ENCODE peak calls at places on chromosome 21, in six cellular contexts. R is endothelial cell, G is adrenal gland, E is lung, O is AG09309, D is fibroblast of mammary gland. L is an unnamed sample.

GRCh38 chr21:46051379-46051770 is 46.5 kb upstream of the COL6A2 start:
- DNase-seq in D (no peak), G (no peak), E (no peak), R (no peak), O (no peak), L (no peak)

GRCh38 chr21:16426936-16427335 is 697.2 kb downstream of the USP25 start:
- DNase-seq in D (no peak), R (no peak), G (no peak), O (no peak), E (no peak), L (no peak)

GRCh38 chr21:45562965-45563364 is 20.7 kb upstream of the SLC19A1 start:
- DNase-seq in R (no peak), G (no peak), D (no peak), O (no peak), E (no peak), L (no peak)

GRCh38 chr21:37562920-37563640 is 196.5 kb downstream of the DYRK1A start:
- DNase-seq in G (peak), O (no peak), E (no peak), R (peak), D (peak), L (no peak)

GRCh38 chr21:38669186-38669585 is 136.5 kb upstream of the ETS2 start:
- DNase-seq in R (peak), O (no peak), E (no peak), D (peak), G (no peak), L (no peak)

GRCh38 chr21:14384453-14384852 is 1.5 kb upstream of the HSPA13 start:
- DNase-seq in O (no peak), E (no peak), R (no peak), D (no peak), G (no peak), L (no peak)

GRCh38 chr21:40846057-40846456 is 901 bp downstream of the DSCAM start:
- DNase-seq in E (no peak), R (no peak), D (no peak), O (no peak), G (no peak), L (no peak)

GRCh38 chr21:45324430-45325205 is 36.9 kb upstream of the POFUT2 start:
- DNase-seq in R (no peak), E (no peak), O (no peak), D (no peak), G (peak), L (no peak)

GRCh38 chr21:39182484-39183271 is 573 bp downstream of the PSMG1 start:
- DNase-seq in E (no peak), R (peak), D (no peak), G (peak), O (no peak), L (peak)

GRCh38 chr21:41932191-41932575 is 21.6 kb downstream of the C2CD2 start:
- DNase-seq in D (peak), G (peak), R (no peak), E (no peak), O (peak), L (no peak)

GRCh38 chr21:41929248-41929647 is 24.6 kb downstream of the C2CD2 start:
- DNase-seq in G (peak), E (no peak), R (no peak), O (no peak), D (no peak), L (no peak)

GRCh38 chr21:41932576-41933258 is 21.1 kb downstream of the C2CD2 start:
- DNase-seq in O (no peak), R (no peak), D (peak), G (peak), E (no peak), L (no peak)

GRCh38 chr21:41931041-41931451 is 22.8 kb downstream of the C2CD2 start:
- DNase-seq in O (no peak), E (no peak), R (no peak), G (peak), D (no peak), L (no peak)

DNA sequence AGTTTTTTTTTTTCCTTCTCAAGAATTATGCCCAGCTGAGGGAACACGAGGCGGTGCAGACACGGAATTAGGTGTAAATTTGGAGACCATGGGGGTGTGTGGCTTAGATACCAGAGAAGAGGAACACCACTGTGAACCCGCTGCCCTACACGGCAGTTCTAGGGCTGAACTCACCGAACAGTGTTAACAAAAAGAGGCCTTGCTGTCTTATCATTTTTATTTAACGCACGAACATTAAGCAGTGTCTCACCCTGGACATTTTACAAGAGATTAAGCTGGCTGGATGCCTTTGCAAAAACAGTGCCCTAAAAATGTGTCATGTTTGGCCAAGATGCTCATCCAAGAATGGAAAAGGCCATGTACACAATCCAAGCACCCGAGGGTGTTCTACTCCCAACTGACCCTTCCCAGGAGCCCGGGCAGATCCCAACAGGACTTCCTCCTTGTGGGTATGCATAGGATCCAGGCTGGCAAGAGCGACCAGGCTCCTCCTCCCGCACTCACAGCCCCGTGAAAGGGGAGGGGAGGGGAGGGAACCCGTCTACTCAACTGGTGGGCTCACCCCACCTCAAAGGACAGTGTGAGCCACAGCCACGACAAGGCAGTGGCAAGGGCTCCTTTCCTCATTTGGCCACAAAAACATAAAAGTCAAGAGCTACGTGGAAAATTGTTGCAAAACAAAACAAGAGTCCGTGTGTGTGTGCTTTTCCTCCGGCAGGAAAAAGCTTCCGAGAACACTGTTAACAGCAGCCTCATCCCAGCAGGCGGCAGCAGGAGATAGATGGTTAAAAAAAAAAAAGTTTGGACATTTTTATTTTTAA is 20.3 kb downstream of the C2CD2 start:
- DNase-seq in R (no peak), O (no peak), E (no peak), D (peak), G (peak), L (no peak)
- TF ChIP-seq CTCF in R (no peak), O (no peak), E (no peak), D (peak), G (no peak), L (no peak)

GRCh38 chr21:34923202-34923601 is 125.9 kb downstream of the RUNX1 start:
- DNase-seq in R (no peak), E (no peak), D (no peak), O (no peak), G (no peak), L (no peak)

GRCh38 chr21:34921151-34921550 is 128.0 kb downstream of the RUNX1 start:
- DNase-seq in R (no peak), D (no peak), O (no peak), E (no peak), G (no peak), L (no peak)

GRCh38 chr21:34924194-34924593 is 124.9 kb downstream of the RUNX1 start:
- DNase-seq in D (no peak), R (no peak), E (no peak), G (no peak), O (no peak), L (no peak)

GRCh38 chr21:34923626-34924025 is 125.5 kb downstream of the RUNX1 start:
- DNase-seq in E (no peak), G (no peak), R (no peak), D (no peak), O (no peak), L (no peak)

GRCh38 chr21:34922487-34922886 is 126.6 kb downstream of the RUNX1 start:
- DNase-seq in O (no peak), D (no peak), E (no peak), G (no peak), R (no peak), L (no peak)
- TF ChIP-seq CTCF in O (no peak), D (no peak), E (no peak), G (no peak), R (no peak), L (no peak)

GRCh38 chr21:42107881-42108553 is 36.9 kb downstream of the UMODL1 start:
- DNase-seq in E (peak), R (peak), D (peak), G (peak), O (no peak), L (peak)
- TF ChIP-seq CTCF in E (peak), R (peak), D (peak), G (peak), O (peak), L (peak)

DNA sequence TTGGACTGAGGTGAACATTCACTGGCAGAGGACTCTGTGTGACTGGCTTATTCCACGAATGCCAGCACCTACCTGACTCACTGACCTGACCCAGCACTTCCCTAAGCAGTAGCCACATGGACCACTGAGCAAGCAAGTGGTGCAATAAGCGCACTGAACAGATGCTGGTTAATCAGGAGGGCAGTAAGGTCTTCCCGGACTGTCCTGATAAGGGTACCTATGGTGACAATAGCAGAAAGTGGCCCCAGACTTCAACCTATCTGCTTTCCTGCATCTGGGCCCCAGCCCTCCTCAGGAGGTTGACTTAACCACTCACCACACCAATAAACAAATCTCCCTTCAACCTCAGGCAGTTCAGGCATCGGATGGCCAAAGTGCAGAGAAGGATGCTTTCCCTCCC is 65.7 kb downstream of the SETD4 start:
- DNase-seq in O (no peak), D (no peak), G (no peak), R (no peak), E (no peak), L (no peak)
- TF ChIP-seq CTCF in O (no peak), D (no peak), G (no peak), R (no peak), E (no peak), L (no peak)

DNA sequence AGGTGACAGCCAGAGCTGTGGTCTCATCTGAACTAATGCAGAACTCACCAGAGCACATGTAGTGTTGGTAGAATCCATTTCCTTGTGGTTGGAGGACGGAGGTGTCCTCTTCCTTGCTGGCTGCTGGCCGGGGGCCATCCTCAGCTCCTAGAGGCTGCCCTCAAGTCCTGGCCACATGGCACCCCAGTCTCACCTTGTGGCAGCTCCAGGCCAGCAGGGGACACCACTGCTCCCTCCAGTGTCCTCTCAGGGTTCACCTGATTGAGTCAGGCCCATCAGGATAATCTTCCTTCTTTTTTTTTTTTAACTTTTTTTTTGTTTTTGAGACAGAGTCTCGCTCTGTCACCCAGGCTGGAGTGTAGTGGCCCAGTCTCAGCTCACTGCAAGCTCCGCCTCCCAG is 2.9 kb downstream of the KCNE1 start:
- DNase-seq in R (no peak), G (no peak), D (no peak), E (no peak), O (no peak), L (no peak)
- TF ChIP-seq CTCF in R (no peak), G (no peak), D (peak), E (no peak), O (peak), L (peak)

GRCh38 chr21:29777155-29777554 is 162.6 kb downstream of the GRIK1 start:
- DNase-seq in R (no peak), O (no peak), G (no peak), E (no peak), D (no peak), L (no peak)
- TF ChIP-seq CTCF in R (no peak), O (no peak), G (no peak), E (no peak), D (no peak), L (no peak)

GRCh38 chr21:35603471-35603870 is 456.9 kb downstream of the SETD4 start:
- DNase-seq in D (no peak), G (no peak), R (no peak), O (no peak), E (no peak), L (no peak)

GRCh38 chr21:35609263-35609662 is 451.1 kb downstream of the SETD4 start:
- DNase-seq in D (no peak), G (no peak), R (no peak), O (no peak), E (no peak), L (no peak)

GRCh38 chr21:35606136-35606535 is 454.2 kb downstream of the SETD4 start:
- DNase-seq in D (no peak), E (no peak), R (no peak), O (no peak), G (no peak), L (no peak)

GRCh38 chr21:35606578-35606977 is 453.7 kb downstream of the SETD4 start:
- DNase-seq in G (no peak), O (no peak), E (no peak), D (peak), R (no peak), L (no peak)

GRCh38 chr21:35607406-35607805 is 452.9 kb downstream of the SETD4 start:
- DNase-seq in O (no peak), E (no peak), R (no peak), D (no peak), G (no peak), L (no peak)
- TF ChIP-seq CTCF in O (no peak), E (no peak), R (no peak), D (no peak), G (no peak), L (no peak)

DNA sequence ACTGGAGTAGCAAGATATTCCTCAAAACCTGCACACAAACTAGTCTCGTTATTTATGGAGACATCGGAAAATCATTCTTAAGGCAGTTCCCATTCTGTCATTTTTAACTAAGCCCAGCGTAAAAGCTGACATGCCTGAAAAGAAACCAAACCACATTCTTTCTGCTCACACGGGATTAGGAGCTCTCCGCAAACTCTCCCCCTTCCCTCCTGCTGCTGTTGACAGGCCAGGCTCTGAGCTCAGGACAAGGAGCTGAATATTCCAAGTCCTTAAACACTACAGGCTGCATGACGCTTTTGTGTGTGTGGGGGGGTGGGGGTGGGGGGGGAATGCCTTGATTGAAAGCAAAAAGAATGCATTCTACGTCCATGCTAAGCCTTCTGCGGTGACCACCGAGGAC is 5.2 kb downstream of the OLIG1 start:
- DNase-seq in R (no peak), O (no peak), E (no peak), G (no peak), D (no peak), L (no peak)
- TF ChIP-seq CTCF in R (no peak), O (no peak), E (no peak), G (no peak), D (no peak), L (no peak)

GRCh38 chr21:43211085-43212071 is 42.6 kb downstream of the CRYAA start:
- DNase-seq in O (no peak), G (peak), E (peak), R (no peak), D (no peak), L (no peak)
- TF ChIP-seq CTCF in O (peak), G (peak), E (no peak), R (no peak), D (no peak), L (no peak)

DNA sequence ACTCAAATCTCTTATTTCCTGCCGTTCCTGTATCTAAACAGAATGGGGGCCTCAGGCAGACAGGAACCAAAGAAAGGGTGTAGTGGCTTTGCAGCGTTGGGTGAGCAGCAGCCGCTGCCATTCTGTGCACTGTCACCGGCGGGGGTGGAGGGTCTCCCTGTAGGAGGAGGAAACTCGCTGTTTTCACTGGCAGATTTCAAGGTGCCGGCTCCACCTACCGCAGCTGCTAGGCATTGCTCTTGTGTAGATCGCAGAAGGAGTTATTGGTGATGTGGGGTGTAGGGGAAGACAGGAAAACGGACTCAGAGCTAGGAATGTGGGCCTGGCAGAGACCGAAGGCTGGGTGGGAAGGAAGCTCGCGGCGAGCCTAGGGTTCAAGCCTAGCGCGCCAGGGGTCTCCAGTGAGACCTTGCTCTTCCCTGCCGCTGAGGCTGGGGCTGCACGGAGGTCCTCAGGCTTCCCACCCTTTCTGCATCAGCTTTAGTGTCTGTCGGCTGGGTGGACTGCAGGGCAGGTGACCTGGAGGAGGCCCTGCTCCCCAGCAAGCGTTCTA is 20.8 kb downstream of the ATP5PO start:
- DNase-seq in E (peak), G (peak), O (peak), R (peak), D (peak), L (peak)
- TF ChIP-seq CTCF in E (no peak), G (peak), O (peak), R (peak), D (peak), L (peak)